ENCODE peak calls at places on chromosomes 6 and 20, in ten cellular contexts. A, X, T, R, I, P, S, B, W and U are unnamed samples.
A peak's percentile ranks its signal among the peaks of the same experiment; 100 is the strongest.

GRCh38 chr6:53178837-53179432 is 30.3 kb upstream of the GCM1 start:
- DNase-seq in A (no peak), X (no peak), T (no peak), R (no peak), I (no peak), P (no peak), S (no peak), B (no peak), W (no peak), U (no peak)

GRCh38 chr20:19271879-19272651 is 59.6 kb downstream of the SLC24A3 start:
- DNase-seq in A (no peak), X (no peak), T (no peak), R (no peak), I (no peak), P (no peak), S (no peak), B (no peak), W (no peak), U (no peak)

GRCh38 chr6:36848658-36849441 is 9.6 kb upstream of the CPNE5 start:
- DNase-seq in A (no peak), X (peak; percentile 63), T (peak; percentile 40), R (peak; percentile 46), I (no peak), P (no peak), S (no peak), B (no peak), W (no peak), U (no peak)

GRCh38 chr20:6051505-6051904 is 2.4 kb downstream of the LRRN4 start:
- DNase-seq in A (peak; percentile 11), X (no peak), T (no peak), R (peak; percentile 33), I (peak; percentile 80), P (no peak), S (no peak), B (peak; percentile 58), W (peak; percentile 40), U (peak; percentile 75)

GRCh38 chr6:21384211-21384610 is 209.3 kb upstream of the SOX4 start:
- DNase-seq in A (no peak), X (no peak), T (no peak), R (peak; percentile 30), I (peak; percentile 37), P (no peak), S (no peak), B (no peak), W (no peak), U (no peak)

GRCh38 chr6:31870385-31870921 is 7.8 kb upstream of the NEU1 start:
- DNase-seq in A (no peak), X (no peak), T (no peak), R (no peak), I (no peak), P (no peak), S (no peak), B (no peak), W (no peak), U (no peak)

GRCh38 chr6:158391276-158391675 is 79.0 kb downstream of the TULP4 start:
- DNase-seq in A (no peak), X (no peak), T (no peak), R (no peak), I (no peak), P (no peak), S (no peak), B (no peak), W (no peak), U (no peak)

GRCh38 chr20:49641683-49642649 is 71.7 kb downstream of the B4GALT5 start:
- DNase-seq in A (no peak), X (peak; percentile 49), T (no peak), R (peak; percentile 93), I (peak; percentile 40), P (no peak), S (no peak), B (no peak), W (no peak), U (no peak)

GRCh38 chr6:163182696-163183095 is 231.8 kb upstream of the QKI start:
- DNase-seq in A (no peak), X (no peak), T (no peak), R (no peak), I (no peak), P (no peak), S (no peak), B (no peak), W (no peak), U (no peak)

GRCh38 chr6:163179061-163179460 is 235.5 kb upstream of the QKI start:
- DNase-seq in A (no peak), X (no peak), T (no peak), R (no peak), I (no peak), P (no peak), S (no peak), B (no peak), W (no peak), U (no peak)

GRCh38 chr6:163179721-163180120 is 234.8 kb upstream of the QKI start:
- DNase-seq in A (no peak), X (no peak), T (no peak), R (no peak), I (no peak), P (no peak), S (no peak), B (no peak), W (no peak), U (no peak)

GRCh38 chr6:163181666-163182180 is 232.8 kb upstream of the QKI start:
- DNase-seq in A (no peak), X (no peak), T (no peak), R (no peak), I (no peak), P (no peak), S (no peak), B (no peak), W (no peak), U (no peak)

GRCh38 chr6:163180874-163181541 is 233.5 kb upstream of the QKI start:
- DNase-seq in A (no peak), X (peak; percentile 29), T (peak; percentile 15), R (peak; percentile 91), I (peak; percentile 40), P (peak; percentile 9), S (no peak), B (peak; percentile 65), W (peak; percentile 63), U (peak; percentile 68)
- H3K4me3 ChIP-seq in A (no peak overlapping the region), X (no peak overlapping the region), T (no peak overlapping the region), R (peak overlapping the region; percentile 24), I (peak overlapping the region; percentile 48), P (no peak overlapping the region), S (peak overlapping the region; percentile 25), B (peak overlapping the region; percentile 11), W (no peak overlapping the region), U (no peak overlapping the region)

GRCh38 chr6:33076406-33076934 is 680 bp downstream of the HLA-DPB1 start:
- DNase-seq in A (no peak), X (no peak), T (no peak), R (no peak), I (no peak), P (no peak), S (no peak), B (no peak), W (no peak), U (no peak)
- H3K4me3 ChIP-seq in A (no peak overlapping the region), X (peak overlapping the region; percentile 14), T (no peak overlapping the region), R (no peak overlapping the region), I (peak overlapping the region; percentile 60), P (peak overlapping the region; percentile 79), S (no peak overlapping the region), B (no peak overlapping the region), W (no peak overlapping the region), U (no peak overlapping the region)

DNA sequence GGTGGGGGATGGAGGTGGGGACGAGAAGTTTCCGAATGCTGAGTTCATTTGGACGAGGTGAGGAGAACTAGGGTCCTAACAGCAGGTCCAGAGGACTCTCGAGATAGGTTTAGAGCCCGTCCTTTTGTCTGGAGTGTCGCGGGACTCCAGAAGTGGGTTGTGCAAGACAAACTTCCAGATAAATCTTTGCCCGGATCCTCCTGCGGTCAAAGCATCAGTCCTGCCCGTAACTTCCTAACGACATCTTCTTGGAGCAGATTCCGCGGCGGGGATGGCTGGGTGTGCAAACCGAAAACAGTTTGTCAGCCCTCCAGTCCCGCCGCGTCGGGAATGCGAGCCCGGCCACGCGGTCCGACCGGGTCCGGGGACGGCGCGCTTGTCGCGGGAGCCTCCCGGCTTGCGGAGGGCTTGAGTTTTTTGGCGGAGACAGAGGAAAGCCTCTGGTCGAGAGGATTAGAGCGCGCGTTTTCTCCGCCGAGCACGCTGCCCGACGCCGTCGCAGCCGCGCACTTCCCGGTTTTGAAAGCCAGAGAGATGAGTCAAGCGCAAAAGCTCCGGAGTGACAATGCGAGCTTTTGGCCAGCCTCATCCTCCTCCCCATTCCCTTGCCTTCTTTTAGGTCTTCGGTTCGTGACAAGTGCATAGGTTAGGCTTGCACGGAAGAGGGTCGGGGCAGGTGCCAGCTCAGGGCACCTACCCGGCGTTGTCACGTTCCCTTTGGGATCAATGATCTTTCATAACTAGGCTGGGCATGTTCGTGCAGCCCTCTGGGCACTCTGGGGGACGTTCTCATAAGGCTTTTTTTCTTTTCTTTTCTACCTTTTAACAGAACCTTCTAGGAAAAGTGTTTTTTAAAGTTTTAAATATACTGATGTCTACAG is 91.4 kb upstream of the PRDM1 start:
- DNase-seq in A (no peak), X (peak; percentile 63), T (no peak), R (no peak), I (peak; percentile 90), P (peak; percentile 57), S (no peak), B (peak; percentile 79), W (peak; percentile 37), U (peak; percentile 63)
- H3K4me3 ChIP-seq in A (peak overlapping the region; percentile 70), X (peak overlapping the region; percentile 43), T (peak overlapping the region; percentile 45), R (no peak overlapping the region), I (peak overlapping the region; percentile 89), P (peak overlapping the region; percentile 79), S (peak overlapping the region; percentile 93), B (peak overlapping the region; percentile 70), W (peak overlapping the region; percentile 61), U (peak overlapping the region; percentile 67)

GRCh38 chr6:109977791-109978173 is 329 bp upstream of the GPR6 start:
- DNase-seq in A (no peak), X (no peak), T (peak; percentile 8), R (no peak), I (no peak), P (no peak), S (no peak), B (no peak), W (no peak), U (no peak)

GRCh38 chr6:109979033-109979921 is 1.2 kb downstream of the GPR6 start:
- DNase-seq in A (no peak), X (no peak), T (no peak), R (no peak), I (no peak), P (no peak), S (no peak), B (no peak), W (no peak), U (no peak)

GRCh38 chr6:109978174-109979032 is at the start of gene GPR6:
- DNase-seq in A (no peak), X (peak; percentile 25), T (peak; percentile 64), R (peak; percentile 24), I (peak; percentile 70), P (peak; percentile 44), S (no peak), B (peak; percentile 37), W (peak; percentile 36), U (peak; percentile 47)
- H3K4me3 ChIP-seq in A (no peak within 1 kb of the TSS), X (no peak within 1 kb of the TSS), T (peak within 1 kb of the TSS; percentile 35), R (no peak within 1 kb of the TSS), I (no peak within 1 kb of the TSS), P (no peak within 1 kb of the TSS), S (no peak within 1 kb of the TSS), B (no peak within 1 kb of the TSS), W (no peak within 1 kb of the TSS), U (no peak within 1 kb of the TSS)

DNA sequence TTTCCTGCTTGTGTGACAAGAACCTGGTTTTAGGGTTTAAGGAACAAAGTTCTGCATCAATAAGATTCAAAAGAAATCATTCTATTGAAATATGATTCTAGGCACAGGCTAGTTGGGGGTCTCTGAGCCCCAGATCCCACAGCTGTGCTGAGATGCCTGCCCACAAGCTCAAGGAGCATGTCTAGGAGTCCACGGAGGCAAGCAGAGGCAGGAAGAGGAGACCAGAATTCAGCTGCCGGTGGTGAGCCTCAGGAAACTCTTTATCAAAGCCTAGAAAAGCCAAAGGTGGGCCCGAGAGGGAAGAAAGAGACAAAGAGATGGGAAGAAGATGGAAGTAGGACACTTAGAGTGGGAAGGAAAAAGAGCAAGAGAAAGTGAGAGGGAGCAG is 40.7 kb upstream of the DDR1 start:
- DNase-seq in A (no peak), X (no peak), T (no peak), R (no peak), I (no peak), P (no peak), S (no peak), B (no peak), W (no peak), U (no peak)
- H3K4me3 ChIP-seq in A (no peak overlapping the region), X (no peak overlapping the region), T (peak overlapping the region; percentile 16), R (no peak overlapping the region), I (no peak overlapping the region), P (no peak overlapping the region), S (no peak overlapping the region), B (no peak overlapping the region), W (no peak overlapping the region), U (no peak overlapping the region)